ENCODE peak calls at places on chromosomes 3 and 15, in ten cellular contexts. Q, O, A, Z, T, D, S, B, J and P are unnamed samples.
A peak's percentile ranks its signal among the peaks of the same experiment; 100 is the strongest.

GRCh38 chr3:14509796-14510100 is 30.4 kb downstream of the GRIP2 start:
- DNase-seq in Q (no peak), O (no peak), A (no peak), Z (no peak), T (no peak), D (no peak), S (no peak), B (no peak), J (no peak), P (no peak)

GRCh38 chr3:20078194-20078709 is 38.0 kb downstream of the KAT2B start:
- DNase-seq in Q (no peak), O (no peak), A (no peak), Z (no peak), T (peak; percentile 14), D (no peak), S (no peak), B (no peak), J (no peak), P (no peak)

GRCh38 chr3:41874022-41874421 is 87.9 kb downstream of the ULK4 start:
- DNase-seq in Q (no peak), O (no peak), A (no peak), Z (no peak), T (no peak), D (no peak), S (no peak), B (no peak), J (no peak), P (no peak)

GRCh38 chr15:67758610-67759300 is 66.6 kb upstream of the SKOR1 start:
- DNase-seq in Q (no peak), O (no peak), A (no peak), Z (no peak), T (no peak), D (no peak), S (no peak), B (no peak), J (no peak), P (no peak)

GRCh38 chr15:34318277-34319079 is 19.1 kb downstream of the SLC12A6 start:
- DNase-seq in Q (peak; percentile 75), O (peak; percentile 35), A (peak; percentile 83), Z (peak; percentile 35), T (peak; percentile 39), D (peak; percentile 69), S (peak; percentile 78), B (peak; percentile 64), J (peak; percentile 61), P (peak; percentile 38)

GRCh38 chr3:116179091-116179490 is 266.2 kb downstream of the LSAMP start:
- DNase-seq in Q (no peak), O (no peak), A (no peak), Z (no peak), T (no peak), D (peak; percentile 74), S (no peak), B (peak; percentile 60), J (no peak), P (peak; percentile 62)

GRCh38 chr3:123134671-123135070 is 67.1 kb upstream of the SEC22A start:
- DNase-seq in Q (no peak), O (no peak), A (no peak), Z (no peak), T (no peak), D (no peak), S (no peak), B (no peak), J (no peak), P (no peak)

GRCh38 chr3:111872948-111873347 is 13.9 kb downstream of the PHLDB2 start:
- DNase-seq in Q (no peak), O (no peak), A (no peak), Z (no peak), T (no peak), D (no peak), S (no peak), B (no peak), J (no peak), P (no peak)

GRCh38 chr3:48414376-48415250 is 15.3 kb downstream of the PLXNB1 start:
- DNase-seq in Q (no peak), O (no peak), A (no peak), Z (no peak), T (no peak), D (no peak), S (no peak), B (no peak), J (no peak), P (no peak)

GRCh38 chr3:124937049-124937448 is 2.5 kb upstream of the MUC13 start:
- DNase-seq in Q (no peak), O (no peak), A (no peak), Z (no peak), T (no peak), D (no peak), S (no peak), B (no peak), J (no peak), P (no peak)

GRCh38 chr3:130044370-130044769 is 37.3 kb upstream of the ALG1L2 start:
- DNase-seq in Q (no peak), O (no peak), A (no peak), Z (no peak), T (no peak), D (no peak), S (no peak), B (no peak), J (no peak), P (no peak)

GRCh38 chr3:102106421-102107097 is 257.2 kb downstream of the NFKBIZ start:
- DNase-seq in Q (no peak), O (no peak), A (no peak), Z (no peak), T (no peak), D (peak; percentile 85), S (no peak), B (no peak), J (no peak), P (peak; percentile 36)

GRCh38 chr3:182608876-182609275 is 184.4 kb upstream of the ATP11B start:
- DNase-seq in Q (no peak), O (no peak), A (no peak), Z (no peak), T (no peak), D (no peak), S (no peak), B (no peak), J (no peak), P (no peak)

GRCh38 chr3:114877378-114878118 is 269.5 kb downstream of the ZBTB20 start:
- DNase-seq in Q (no peak), O (no peak), A (no peak), Z (no peak), T (no peak), D (no peak), S (no peak), B (no peak), J (no peak), P (no peak)

GRCh38 chr3:37492977-37493471 is 318.6 kb upstream of the LRRFIP2 start:
- DNase-seq in Q (no peak), O (no peak), A (no peak), Z (no peak), T (no peak), D (no peak), S (no peak), B (peak; percentile 82), J (no peak), P (peak; percentile 11)

GRCh38 chr3:169578381-169578780 is 85.1 kb downstream of the MECOM start:
- DNase-seq in Q (no peak), O (no peak), A (no peak), Z (no peak), T (no peak), D (no peak), S (no peak), B (no peak), J (no peak), P (no peak)

GRCh38 chr3:72120039-72120438 is 335.1 kb upstream of the PROK2 start:
- DNase-seq in Q (no peak), O (no peak), A (no peak), Z (no peak), T (no peak), D (no peak), S (no peak), B (no peak), J (no peak), P (no peak)

GRCh38 chr3:65548848-65549625 is 489.7 kb downstream of the MAGI1 start:
- DNase-seq in Q (peak; percentile 11), O (no peak), A (no peak), Z (no peak), T (no peak), D (no peak), S (peak; percentile 78), B (peak; percentile 27), J (peak; percentile 21), P (no peak)

GRCh38 chr3:34001022-34001421 is 202.6 kb downstream of the PDCD6IP start:
- DNase-seq in Q (no peak), O (no peak), A (no peak), Z (no peak), T (no peak), D (no peak), S (no peak), B (no peak), J (no peak), P (no peak)

GRCh38 chr15:35626531-35626930 is 80.6 kb upstream of the DPH6 start:
- DNase-seq in Q (no peak), O (no peak), A (no peak), Z (no peak), T (no peak), D (no peak), S (no peak), B (no peak), J (no peak), P (no peak)

GRCh38 chr3:95302044-95302443 is 1239.2 kb downstream of the NSUN3 start:
- DNase-seq in Q (peak; percentile 50), O (no peak), A (no peak), Z (no peak), T (no peak), D (peak; percentile 9), S (no peak), B (no peak), J (no peak), P (peak; percentile 66)

GRCh38 chr15:87213646-87214045 is 1042.9 kb downstream of the NTRK3 start:
- DNase-seq in Q (no peak), O (no peak), A (no peak), Z (no peak), T (no peak), D (no peak), S (no peak), B (no peak), J (no peak), P (no peak)

GRCh38 chr3:30527186-30527585 is 79.2 kb upstream of the TGFBR2 start:
- DNase-seq in Q (no peak), O (no peak), A (no peak), Z (no peak), T (no peak), D (no peak), S (no peak), B (no peak), J (no peak), P (no peak)

GRCh38 chr15:75732809-75733451 is 20.3 kb upstream of the CSPG4 start:
- DNase-seq in Q (peak; percentile 61), O (no peak), A (peak; percentile 59), Z (peak; percentile 68), T (peak; percentile 5), D (peak; percentile 58), S (peak; percentile 96), B (peak; percentile 57), J (peak; percentile 70), P (peak; percentile 71)

GRCh38 chr15:35141743-35142356 is 56.8 kb upstream of the NANOGP8 start:
- DNase-seq in Q (no peak), O (no peak), A (no peak), Z (no peak), T (no peak), D (peak; percentile 100), S (no peak), B (peak; percentile 71), J (peak; percentile 14), P (peak; percentile 74)

GRCh38 chr15:37517106-37517505 is 416.8 kb upstream of the MEIS2 start:
- DNase-seq in Q (no peak), O (no peak), A (no peak), Z (no peak), T (no peak), D (no peak), S (no peak), B (no peak), J (no peak), P (no peak)

GRCh38 chr3:13525827-13526625 is 22.9 kb upstream of the FBLN2 start:
- DNase-seq in Q (no peak), O (no peak), A (no peak), Z (no peak), T (no peak), D (no peak), S (no peak), B (peak; percentile 48), J (no peak), P (no peak)

GRCh38 chr3:159664011-159664410 is 324.6 kb upstream of the IL12A start:
- DNase-seq in Q (no peak), O (no peak), A (no peak), Z (no peak), T (peak; percentile 3), D (no peak), S (no peak), B (peak; percentile 11), J (no peak), P (no peak)